ENCODE peak calls at places on chromosomes 6 and 20, in six cellular contexts. O, M, D, R, Z and N are unnamed samples.
A peak's percentile ranks its signal among the peaks of the same experiment; 100 is the strongest.

GRCh38 chr6:80771941-80772340 is 665.5 kb downstream of the BCKDHB start:
- DNase-seq in Z (peak; percentile 18), O (no peak), D (no peak), R (peak; percentile 73), M (no peak), N (no peak)

GRCh38 chr20:44395963-44396340 is 40.5 kb downstream of the HNF4A start:
- DNase-seq in R (no peak), Z (no peak), O (no peak), D (no peak), M (no peak), N (no peak)

GRCh38 chr6:25829375-25829774 is 2.5 kb downstream of the SLC17A1 start:
- DNase-seq in D (no peak), M (no peak), R (no peak), O (no peak), Z (no peak), N (no peak)

GRCh38 chr20:34824026-34824860 is 1.2 kb downstream of the NCOA6 start:
- DNase-seq in O (peak; percentile 82), Z (peak; percentile 57), M (peak; percentile 69), R (peak; percentile 85), D (peak; percentile 79), N (peak; percentile 65)

GRCh38 chr6:37222125-37222967 is 35.2 kb upstream of the TBC1D22B start:
- DNase-seq in Z (peak; percentile 86), D (peak; percentile 88), R (peak; percentile 99), O (peak; percentile 89), M (peak; percentile 92), N (peak; percentile 48)

GRCh38 chr6:131792091-131792496 is 15.7 kb upstream of the ENPP1 start:
- DNase-seq in Z (no peak), R (peak; percentile 48), O (no peak), M (no peak), D (no peak), N (no peak)

GRCh38 chr6:30599625-30600324 is 17.3 kb downstream of the PPP1R10 start:
- DNase-seq in D (no peak), M (no peak), O (no peak), Z (peak; percentile 45), R (no peak), N (no peak)

GRCh38 chr6:140812636-140813035 is 1320.1 kb upstream of the GJE1 start:
- DNase-seq in R (no peak), D (no peak), M (no peak), O (no peak), Z (no peak), N (no peak)

GRCh38 chr20:31712564-31713311 is 9.9 kb downstream of the BCL2L1 start:
- DNase-seq in O (peak; percentile 92), D (peak; percentile 92), R (peak; percentile 97), M (no peak), Z (peak; percentile 91), N (peak; percentile 83)

GRCh38 chr6:138765896-138766487 is 7.6 kb upstream of the CCDC28A start:
- DNase-seq in O (peak; percentile 29), R (peak; percentile 60), M (peak; percentile 63), Z (peak; percentile 64), D (no peak), N (no peak)

GRCh38 chr6:55142610-55143009 is 31.7 kb upstream of the HCRTR2 start:
- DNase-seq in D (no peak), M (no peak), O (no peak), R (no peak), Z (no peak), N (no peak)

GRCh38 chr20:1188347-1188746 is 3.6 kb upstream of the TMEM74B start:
- DNase-seq in Z (no peak), R (no peak), D (no peak), O (no peak), M (no peak), N (no peak)

GRCh38 chr6:100573169-100573568 is 108.4 kb upstream of the SIM1 start:
- DNase-seq in M (peak; percentile 14), R (peak; percentile 28), Z (peak; percentile 54), D (no peak), O (peak; percentile 16), N (no peak)

GRCh38 chr20:36175475-36175995 is 21.0 kb downstream of the EPB41L1 start:
- DNase-seq in Z (no peak), D (no peak), M (no peak), R (no peak), O (no peak), N (no peak)

GRCh38 chr6:146875927-146876270 is 277.1 kb downstream of the ADGB start:
- DNase-seq in D (no peak), R (no peak), O (no peak), M (no peak), Z (no peak), N (no peak)

GRCh38 chr20:1816384-1817381 is 78.5 kb upstream of the SIRPA start:
- DNase-seq in D (no peak), Z (peak; percentile 84), O (no peak), R (no peak), M (no peak), N (peak; percentile 83)

GRCh38 chr6:126437225-126437624 is 97.3 kb downstream of the CENPW start:
- DNase-seq in R (no peak), O (no peak), Z (no peak), M (no peak), D (no peak), N (no peak)

GRCh38 chr20:24937579-24937978 is 11.5 kb upstream of the CST7 start:
- DNase-seq in D (no peak), R (no peak), O (no peak), M (no peak), Z (no peak), N (no peak)

GRCh38 chr6:157978021-157978783 is 3.5 kb upstream of the SYNJ2 start:
- DNase-seq in M (no peak), R (no peak), D (no peak), O (no peak), Z (no peak), N (no peak)

GRCh38 chr6:54613596-54613995 is 233.0 kb upstream of the FAM83B start:
- DNase-seq in R (no peak), O (no peak), D (no peak), Z (no peak), M (no peak), N (no peak)

GRCh38 chr6:95431637-95432228 is 145.6 kb upstream of the MANEA start:
- DNase-seq in O (peak; percentile 23), M (peak; percentile 22), Z (peak; percentile 64), D (peak; percentile 61), R (peak; percentile 56), N (no peak)

GRCh38 chr20:14700641-14700965 is 363.2 kb upstream of the FLRT3 start:
- DNase-seq in M (no peak), D (no peak), Z (no peak), R (no peak), O (no peak), N (no peak)

GRCh38 chr20:48995599-48995998 is 50.5 kb upstream of the CSE1L start:
- DNase-seq in D (no peak), O (no peak), M (no peak), R (no peak), Z (no peak), N (no peak)

GRCh38 chr6:139204978-139205377 is 70.1 kb downstream of the HECA start:
- DNase-seq in O (no peak), M (no peak), R (no peak), D (no peak), Z (no peak), N (no peak)

GRCh38 chr6:127946388-127946787 is 45.5 kb upstream of the THEMIS start:
- DNase-seq in R (no peak), M (no peak), Z (no peak), D (no peak), O (no peak), N (no peak)

GRCh38 chr6:152267967-152268845 is 369.0 kb downstream of the SYNE1 start:
- DNase-seq in D (no peak), Z (peak; percentile 52), R (peak; percentile 74), O (no peak), M (peak; percentile 16), N (no peak)

GRCh38 chr6:39753745-39754084 is 28.5 kb upstream of the KIF6 start:
- DNase-seq in D (no peak), R (no peak), M (no peak), Z (no peak), O (no peak), N (no peak)

GRCh38 chr6:133526436-133526835 is 285.3 kb downstream of the EYA4 start:
- DNase-seq in Z (no peak), O (no peak), R (peak; percentile 27), M (no peak), D (no peak), N (no peak)

GRCh38 chr6:33732819-33733218 is 13.9 kb downstream of the IP6K3 start:
- DNase-seq in D (no peak), O (no peak), Z (no peak), M (no peak), R (no peak), N (no peak)

GRCh38 chr6:79421707-79422484 is 115.3 kb downstream of the LCA5 start:
- DNase-seq in M (no peak), R (no peak), Z (peak; percentile 99), D (no peak), O (no peak), N (no peak)
- TF ChIP-seq POLR2AphosphoS5 in M (no peak), R (no peak), Z (no peak), D (no peak), O (no peak), N (no peak)

GRCh38 chr6:117711369-117711768 is 36.1 kb downstream of the NUS1 start:
- DNase-seq in D (no peak), M (no peak), O (no peak), Z (no peak), R (peak; percentile 28), N (no peak)
- TF ChIP-seq CTCF in D (no peak), M (peak; percentile 25), O (peak; percentile 45), Z (no peak), R (peak; percentile 27), N (no peak)

DNA sequence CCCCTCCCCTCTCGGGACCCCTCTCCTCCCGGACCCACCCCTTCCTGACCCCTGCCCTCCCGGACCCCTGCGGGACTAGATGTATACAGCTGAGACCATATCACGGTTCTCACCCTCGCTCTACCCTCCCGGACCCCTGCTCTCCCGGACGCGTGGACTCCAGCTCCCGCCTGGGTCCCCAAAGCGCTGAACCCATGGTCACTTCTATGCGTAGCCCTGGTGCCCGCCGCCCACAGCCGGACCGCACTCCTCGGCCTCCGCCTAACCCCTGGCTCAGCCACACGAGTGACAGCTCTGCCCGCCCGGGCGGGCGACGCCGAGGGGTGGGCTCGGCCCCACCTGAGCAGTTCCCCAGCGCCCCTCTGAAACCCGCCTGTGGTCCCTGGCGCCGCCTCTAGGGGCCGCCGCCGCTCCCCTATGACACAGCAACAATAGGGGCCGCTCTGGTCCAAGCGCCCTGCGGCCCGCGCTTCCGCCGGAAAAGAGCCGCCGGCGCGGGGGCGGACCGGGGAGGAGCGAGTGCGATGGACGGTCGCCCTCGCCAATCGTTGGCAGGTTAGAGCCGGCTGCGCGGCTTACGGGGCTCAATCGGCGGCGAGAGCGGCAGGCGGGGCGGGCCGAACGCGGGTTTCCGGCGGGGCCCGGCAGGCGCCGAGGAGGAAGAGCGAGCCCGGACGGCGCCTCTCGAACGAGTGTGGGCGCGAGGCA is at the start of gene ADRM1:
- DNase-seq in R (peak; percentile 98), Z (peak; percentile 98), M (peak; percentile 95), D (peak; percentile 97), O (peak; percentile 88), N (peak; percentile 95)
- TF ChIP-seq POLR2AphosphoS5 in R (peak; percentile 74), Z (peak; percentile 81), M (peak; percentile 73), D (peak; percentile 73), O (peak; percentile 51), N (peak; percentile 82)

GRCh38 chr6:109009761-109010612 is 84.7 kb downstream of the SESN1 start:
- DNase-seq in R (no peak), O (no peak), Z (no peak), D (no peak), M (no peak), N (no peak)
- TF ChIP-seq CTCF in R (no peak), O (no peak), Z (no peak), D (no peak), M (no peak), N (no peak)

GRCh38 chr6:82741325-82741995 is 324.2 kb downstream of the UBE3D start:
- DNase-seq in M (no peak), R (no peak), D (no peak), O (no peak), Z (no peak), N (no peak)
- TF ChIP-seq POLR2AphosphoS5 in M (no peak), R (no peak), D (no peak), O (no peak), Z (no peak), N (no peak)